ENCODE peak calls at places on chromosomes 12 and 14, in nine cellular contexts. Q is NCI-H748 treated with DMSO at 0.1 percent for 48 hours; A is stimulated activated CD8-positive, alpha-beta memory T cell treated with anti-CD3 and anti-CD28 coated beads, Interleukin-15, amount 100 ng/mL, for 48 hours; I is GM12865; V is HuH-7.5; O is GM12891; T is CD4-positive, alpha-beta T cell; P is thyroid gland; S is NCI-H82. Y is an unnamed sample.

GRCh38 chr12:106141452-106141851 is 2.7 kb upstream of the NUAK1 start:
- DNase-seq in T (no peak), O (no peak), S (no peak), Q (no peak), V (no peak), P (no peak), I (no peak), A (no peak), Y (no peak)

GRCh38 chr14:40417777-40418401 is 985.7 kb upstream of the FBXO33 start:
- DNase-seq in S (peak; percentile 68), Q (peak; percentile 72), A (peak; percentile 0), I (peak; percentile 7), T (no peak), P (peak; percentile 50), O (peak; percentile 19), V (peak; percentile 9), Y (no peak)

GRCh38 chr12:109105176-109105575 is 7.8 kb downstream of the UNG start:
- DNase-seq in T (no peak), P (no peak), S (no peak), A (no peak), Q (no peak), V (no peak), O (no peak), I (no peak), Y (no peak)

GRCh38 chr14:63178912-63179311 is 25.3 kb upstream of the RHOJ start:
- DNase-seq in P (no peak), A (no peak), S (no peak), V (no peak), T (no peak), Q (no peak), I (no peak), O (no peak), Y (no peak)

GRCh38 chr14:50887476-50887875 is 15.6 kb downstream of the ABHD12B start:
- DNase-seq in P (no peak), I (no peak), Q (no peak), V (no peak), T (no peak), A (no peak), O (no peak), S (peak; percentile 12), Y (no peak)

GRCh38 chr14:75968461-75968860 is 13.3 kb downstream of the TGFB3 start:
- DNase-seq in S (peak; percentile 80), I (no peak), T (no peak), V (no peak), O (no peak), P (no peak), A (no peak), Q (no peak), Y (no peak)

GRCh38 chr14:75303415-75303814 is 24.8 kb downstream of the FOS start:
- DNase-seq in A (no peak), Q (peak; percentile 48), S (peak; percentile 79), T (peak; percentile 52), I (peak; percentile 78), P (peak; percentile 69), V (peak; percentile 47), O (peak; percentile 39), Y (no peak)

GRCh38 chr12:107610030-107610859 is 75.4 kb upstream of the PWP1 start:
- DNase-seq in A (peak; percentile 5), Q (no peak), I (peak; percentile 53), O (no peak), T (peak; percentile 5), P (peak; percentile 24), V (peak; percentile 36), S (peak; percentile 72), Y (no peak)

GRCh38 chr12:27818421-27818918 is 38.4 kb upstream of the MANSC4 start:
- DNase-seq in T (no peak), A (no peak), I (no peak), S (no peak), Q (peak; percentile 62), P (no peak), V (no peak), O (no peak), Y (no peak)

GRCh38 chr12:116876151-116876869 is 4.9 kb downstream of the HRK start:
- DNase-seq in P (no peak), T (no peak), Q (no peak), A (no peak), I (no peak), O (no peak), S (peak; percentile 49), V (no peak), Y (no peak)

Y was measured in stimulated activated naive B cell treated with anti-CD40 and anti-IgM and Interleukin-4, amounts not matched to agents 10 μg/mL and 1 μg/mL and 100 μg/mL, for 72 hours.